ENCODE peak calls at places on chromosomes 3 and 15, in seven cellular contexts. V is brain microvascular endothelial cell; Y is HFFc6; R is stimulated activated CD4-positive, alpha-beta T cell treated with anti-CD3 and anti-CD28 coated beads, Interleukin-4, amount 100 ng/mL, for 1 hour; Q is naive B cell; C is astrocyte of the spinal cord; E is nephron progenitor cell. X is an unnamed sample.

GRCh38 chr15:98865397-98866339 is 141.9 kb downstream of the PGPEP1L start:
- DNase-seq in V (peak; percentile 61), Y (peak; percentile 66), R (peak; percentile 77), Q (peak; percentile 66), C (peak; percentile 78), E (no peak), X (peak; percentile 87)

GRCh38 chr15:68499620-68500312 is 67.8 kb upstream of the ITGA11 start:
- DNase-seq in V (no peak), Y (no peak), R (no peak), Q (no peak), C (no peak), E (no peak), X (no peak)

GRCh38 chr15:92043283-92043682 is 189.8 kb downstream of the SLCO3A1 start:
- DNase-seq in V (no peak), Y (no peak), R (no peak), Q (no peak), C (no peak), E (no peak), X (no peak)

GRCh38 chr3:124514681-124515080 is 215.6 kb upstream of the UMPS start:
- DNase-seq in V (no peak), Y (no peak), R (no peak), Q (no peak), C (no peak), E (no peak), X (no peak)

GRCh38 chr3:192957441-192957951 is 39.8 kb upstream of the MB21D2 start:
- DNase-seq in V (peak; percentile 86), Y (peak; percentile 78), R (no peak), Q (no peak), C (peak; percentile 90), E (no peak), X (peak; percentile 91)

GRCh38 chr15:68439506-68439905 is 7.5 kb upstream of the ITGA11 start:
- DNase-seq in V (no peak), Y (no peak), R (no peak), Q (no peak), C (no peak), E (no peak), X (no peak)

GRCh38 chr15:38868326-38869114 is 303.9 kb upstream of the RASGRP1 start:
- DNase-seq in V (peak; percentile 94), Y (peak; percentile 92), R (no peak), Q (no peak), C (peak; percentile 84), E (no peak), X (peak; percentile 82)

GRCh38 chr15:68601206-68602197 is 22.7 kb downstream of the CORO2B start:
- DNase-seq in V (no peak), Y (no peak), R (no peak), Q (no peak), C (peak; percentile 57), E (no peak), X (no peak)

GRCh38 chr15:72197045-72197459 is 535 bp downstream of the GRAMD2A start:
- DNase-seq in V (no peak), Y (no peak), R (no peak), Q (no peak), C (no peak), E (no peak), X (no peak)

GRCh38 chr15:47715856-47716445 is 1.4 kb upstream of the SEMA6D start:
- DNase-seq in V (no peak), Y (no peak), R (no peak), Q (no peak), C (peak; percentile 47), E (no peak), X (no peak)

GRCh38 chr3:123728014-123728413 is 143.2 kb upstream of the HACD2 start:
- DNase-seq in V (no peak), Y (peak; percentile 46), R (no peak), Q (no peak), C (peak; percentile 19), E (no peak), X (no peak)

GRCh38 chr15:34366271-34367043 is 539 bp downstream of the LPCAT4 start:
- DNase-seq in V (no peak), Y (no peak), R (peak; percentile 48), Q (no peak), C (peak; percentile 39), E (peak; percentile 79), X (peak; percentile 70)

GRCh38 chr3:50675179-50676030 is 678 bp downstream of the DOCK3 start:
- DNase-seq in V (no peak), Y (no peak), R (peak; percentile 73), Q (peak; percentile 18), C (no peak), E (peak; percentile 75), X (no peak)

GRCh38 chr3:57952651-57953050 is 55.6 kb upstream of the FLNB start:
- DNase-seq in V (no peak), Y (no peak), R (no peak), Q (no peak), C (no peak), E (no peak), X (no peak)

GRCh38 chr3:157785071-157785826 is 282.0 kb upstream of the VEPH1 start:
- DNase-seq in V (peak; percentile 86), Y (peak; percentile 93), R (no peak), Q (no peak), C (peak; percentile 92), E (peak; percentile 8), X (peak; percentile 94)

GRCh38 chr3:127588675-127589577 is 1.6 kb downstream of the TPRA1 start:
- DNase-seq in V (peak; percentile 70), Y (peak; percentile 82), R (no peak), Q (no peak), C (peak; percentile 36), E (peak; percentile 29), X (peak; percentile 96)

GRCh38 chr3:111541911-111542483 is at the start of gene CD96:
- DNase-seq in V (peak; percentile 44), Y (no peak), R (peak; percentile 48), Q (no peak), C (peak; percentile 26), E (no peak), X (no peak)

GRCh38 chr15:29140475-29141172 is 129.0 kb downstream of the NSMCE3 start:
- DNase-seq in V (no peak), Y (no peak), R (no peak), Q (no peak), C (no peak), E (no peak), X (no peak)

GRCh38 chr3:69499899-69500316 is 114.0 kb upstream of the FRMD4B start:
- DNase-seq in V (peak; percentile 4), Y (no peak), R (no peak), Q (no peak), C (peak; percentile 7), E (no peak), X (no peak)

GRCh38 chr3:13139471-13140065 is 66.3 kb upstream of the IQSEC1 start:
- DNase-seq in V (no peak), Y (no peak), R (no peak), Q (no peak), C (no peak), E (no peak), X (no peak)

GRCh38 chr15:79858469-79858868 is 38.3 kb downstream of the MTHFS start:
- DNase-seq in V (no peak), Y (no peak), R (no peak), Q (no peak), C (no peak), E (no peak), X (no peak)

GRCh38 chr3:130609580-130609979 is 92.6 kb downstream of the COL6A6 start:
- DNase-seq in V (no peak), Y (no peak), R (no peak), Q (no peak), C (no peak), E (no peak), X (no peak)

GRCh38 chr3:172853911-172854648 is 103.6 kb downstream of the ECT2 start:
- DNase-seq in V (no peak), Y (no peak), R (no peak), Q (no peak), C (no peak), E (no peak), X (peak; percentile 5)

GRCh38 chr3:188516515-188516914 is 362.6 kb downstream of the LPP start:
- DNase-seq in V (no peak), Y (no peak), R (no peak), Q (no peak), C (no peak), E (no peak), X (peak; percentile 33)

GRCh38 chr3:42518800-42519567 is 16.5 kb downstream of the VIPR1 start:
- DNase-seq in V (no peak), Y (no peak), R (no peak), Q (no peak), C (no peak), E (no peak), X (no peak)

GRCh38 chr3:18444597-18445420 is 19.7 kb upstream of the SATB1 start:
- DNase-seq in V (no peak), Y (no peak), R (peak; percentile 77), Q (peak; percentile 84), C (peak; percentile 56), E (peak; percentile 87), X (peak; percentile 37)

GRCh38 chr15:84685304-84685703 is 27.3 kb upstream of the NMB start:
- DNase-seq in V (peak; percentile 91), Y (peak; percentile 84), R (no peak), Q (no peak), C (peak; percentile 84), E (no peak), X (peak; percentile 86)

GRCh38 chr3:100106531-100107155 is 7.7 kb downstream of the FILIP1L start:
- DNase-seq in V (peak; percentile 68), Y (no peak), R (no peak), Q (no peak), C (peak; percentile 60), E (no peak), X (peak; percentile 22)

GRCh38 chr15:69039516-69040225 is 25.2 kb downstream of the NOX5 start:
- DNase-seq in V (no peak), Y (no peak), R (no peak), Q (no peak), C (no peak), E (no peak), X (no peak)

GRCh38 chr3:112017081-112017480 is 17.5 kb upstream of the TMPRSS7 start:
- DNase-seq in V (no peak), Y (no peak), R (no peak), Q (no peak), C (no peak), E (no peak), X (no peak)

GRCh38 chr3:98021821-98022220 is 13.3 kb downstream of the GABRR3 start:
- DNase-seq in V (peak; percentile 6), Y (peak; percentile 42), R (no peak), Q (no peak), C (peak; percentile 11), E (no peak), X (peak; percentile 73)

GRCh38 chr15:42084465-42085235 is 9.7 kb downstream of the PLA2G4D start:
- DNase-seq in V (peak; percentile 42), Y (peak; percentile 41), R (peak; percentile 46), Q (peak; percentile 32), C (peak; percentile 46), E (peak; percentile 81), X (peak; percentile 19)

GRCh38 chr3:58654466-58654865 is 12.1 kb downstream of the FAM3D start:
- DNase-seq in V (no peak), Y (no peak), R (no peak), Q (no peak), C (no peak), E (no peak), X (no peak)

GRCh38 chr3:197026481-197026866 is 3.1 kb downstream of the MELTF start:
- DNase-seq in V (no peak), Y (no peak), R (no peak), Q (no peak), C (no peak), E (no peak), X (no peak)

GRCh38 chr3:113054552-113054951 is 63.8 kb downstream of the GTPBP8 start:
- DNase-seq in V (peak; percentile 4), Y (peak; percentile 37), R (no peak), Q (no peak), C (peak; percentile 32), E (no peak), X (peak; percentile 72)

GRCh38 chr3:44055951-44056350 is 185.7 kb upstream of the TOPAZ1 start:
- DNase-seq in V (no peak), Y (peak; percentile 47), R (no peak), Q (no peak), C (peak; percentile 63), E (no peak), X (no peak)

GRCh38 chr3:151462278-151462779 is 1.5 kb upstream of the IGSF10 start:
- DNase-seq in V (no peak), Y (no peak), R (no peak), Q (no peak), C (no peak), E (no peak), X (no peak)

GRCh38 chr3:78506581-78507195 is 1261.1 kb downstream of the ROBO1 start:
- DNase-seq in V (peak; percentile 14), Y (peak; percentile 12), R (no peak), Q (no peak), C (peak; percentile 2), E (no peak), X (peak; percentile 87)

X was measured in NCI-H226.